ENCODE peak calls at places on chromosomes 3 and 15, in four cellular contexts. A is WTC11; F is NCI-H1694; C is CD8-positive, alpha-beta memory T cell. R is an unnamed sample.

GRCh38 chr3:73513260-73513659 is 111.5 kb downstream of the PDZRN3 start:
- DNase-seq in F (no peak), C (no peak), A (no peak), R (no peak)

GRCh38 chr3:119662604-119663377 is 2.4 kb upstream of the POPDC2 start:
- DNase-seq in A (no peak), C (no peak), F (no peak), R (no peak)

GRCh38 chr15:42139596-42139995 is 16.8 kb downstream of the PLA2G4F start:
- DNase-seq in A (no peak), C (no peak), F (no peak), R (no peak)

GRCh38 chr3:31948255-31948654 is 32.8 kb downstream of the OSBPL10 start:
- DNase-seq in A (no peak), F (no peak), C (no peak), R (no peak)

GRCh38 chr15:96272427-96272826 is 58.1 kb upstream of the NR2F2 start:
- DNase-seq in A (no peak), C (no peak), F (no peak), R (no peak)

GRCh38 chr3:191303596-191303995 is 25.6 kb upstream of the CCDC50 start:
- DNase-seq in C (no peak), F (no peak), A (no peak), R (no peak)

GRCh38 chr15:50906954-50907865 is 1.3 kb upstream of the AP4E1 start:
- DNase-seq in F (no peak), A (no peak), C (peak; percentile 67), R (no peak)

GRCh38 chr15:58441376-58442070 is 9.7 kb downstream of the LIPC start:
- DNase-seq in C (no peak), A (no peak), F (no peak), R (no peak)

GRCh38 chr15:39881790-39882189 is 38.3 kb downstream of the GPR176 start:
- DNase-seq in A (no peak), C (no peak), F (no peak), R (no peak)

GRCh38 chr15:51085764-51086163 is 8.9 kb downstream of the TNFAIP8L3 start:
- DNase-seq in A (no peak), C (no peak), F (no peak), R (no peak)

GRCh38 chr3:135169651-135170050 is 374.6 kb downstream of the EPHB1 start:
- DNase-seq in C (no peak), F (no peak), A (no peak), R (no peak)

GRCh38 chr15:42165081-42165480 is 8.6 kb upstream of the PLA2G4F start:
- DNase-seq in A (no peak), F (no peak), C (no peak), R (no peak)

GRCh38 chr3:22045882-22046281 is 294.9 kb upstream of the ZNF385D start:
- DNase-seq in A (no peak), F (no peak), C (no peak), R (no peak)

GRCh38 chr3:69880069-69880640 is 119.4 kb upstream of the SAMMSON start:
- DNase-seq in C (no peak), F (no peak), A (no peak), R (no peak)

GRCh38 chr3:69282191-69282590 is 103.7 kb downstream of the FRMD4B start:
- DNase-seq in C (peak; percentile 39), A (no peak), F (no peak), R (no peak)

GRCh38 chr15:85769182-85769900 is 25.4 kb downstream of the KLHL25 start:
- DNase-seq in A (no peak), C (no peak), F (no peak), R (no peak)

GRCh38 chr15:91630090-91630489 is 223.4 kb upstream of the SLCO3A1 start:
- DNase-seq in C (no peak), F (no peak), A (no peak), R (no peak)

GRCh38 chr15:85443593-85444328 is 63.4 kb downstream of the AKAP13 start:
- DNase-seq in F (no peak), C (no peak), A (no peak), R (no peak)

GRCh38 chr3:17752441-17752840 is 10.0 kb upstream of the TBC1D5 start:
- DNase-seq in A (no peak), F (no peak), C (no peak), R (no peak)

GRCh38 chr3:139758654-139759291 is 81.0 kb upstream of the NMNAT3 start:
- DNase-seq in C (no peak), A (no peak), F (no peak), R (no peak)

GRCh38 chr3:69588170-69588569 is 151.1 kb upstream of the MITF start:
- DNase-seq in A (no peak), C (no peak), F (no peak), R (no peak)

GRCh38 chr15:29672923-29673809 is 149.1 kb downstream of the TJP1 start:
- DNase-seq in F (no peak), A (no peak), C (no peak), R (no peak)

GRCh38 chr3:42406727-42407450 is 3.5 kb downstream of the LYZL4 start:
- DNase-seq in C (no peak), A (no peak), F (no peak), R (no peak)

GRCh38 chr3:13874891-13875290 is 5.0 kb downstream of the WNT7A start:
- DNase-seq in C (no peak), A (no peak), F (no peak), R (no peak)

GRCh38 chr3:151386063-151386462 is 1.5 kb upstream of the P2RY12 start:
- DNase-seq in F (no peak), C (no peak), A (no peak), R (no peak)

R was measured in nephron progenitor cell.